ENCODE peak calls at places on chromosome 3, in six cellular contexts. One of them, this sample, is unnamed.

GRCh38 chr3:126659915-126660886 is 5.3 kb upstream of the TXNRD3 start:
- DNase-seq in KBM-7: no peak
- DNase-seq in activated T-cell treated with anti-CD3 and anti-CD28 coated beads for 24 hours: no peak
- DNase-seq in GM20000: no peak
- DNase-seq in fibroblast of pulmonary artery: no peak
- DNase-seq in tibial artery: no peak
- DNase-seq in this sample: no peak

GRCh38 chr3:106457278-106458210 is 588.7 kb upstream of the CBLB start:
- DNase-seq in activated T-cell treated with anti-CD3 and anti-CD28 coated beads for 24 hours: peak
- DNase-seq in tibial artery: peak
- DNase-seq in fibroblast of pulmonary artery: peak
- DNase-seq in KBM-7: peak
- DNase-seq in GM20000: peak
- DNase-seq in this sample: peak

GRCh38 chr3:69097407-69098086 is 12.8 kb downstream of the ARL6IP5 start:
- DNase-seq in KBM-7: no peak
- DNase-seq in fibroblast of pulmonary artery: no peak
- DNase-seq in activated T-cell treated with anti-CD3 and anti-CD28 coated beads for 24 hours: no peak
- DNase-seq in GM20000: no peak
- DNase-seq in tibial artery: no peak
- DNase-seq in this sample: no peak

GRCh38 chr3:4904801-4905695 is 74.2 kb upstream of the BHLHE40 start:
- DNase-seq in activated T-cell treated with anti-CD3 and anti-CD28 coated beads for 24 hours: no peak
- DNase-seq in GM20000: no peak
- DNase-seq in KBM-7: peak
- DNase-seq in tibial artery: no peak
- DNase-seq in fibroblast of pulmonary artery: peak
- DNase-seq in this sample: no peak

GRCh38 chr3:112357888-112358287 is 24.9 kb downstream of the CD200 start:
- DNase-seq in activated T-cell treated with anti-CD3 and anti-CD28 coated beads for 24 hours: no peak
- DNase-seq in fibroblast of pulmonary artery: no peak
- DNase-seq in GM20000: no peak
- DNase-seq in tibial artery: no peak
- DNase-seq in KBM-7: no peak
- DNase-seq in this sample: no peak

GRCh38 chr3:126646662-126647061 is 8.3 kb downstream of the TXNRD3 start:
- DNase-seq in fibroblast of pulmonary artery: peak
- DNase-seq in KBM-7: no peak
- DNase-seq in activated T-cell treated with anti-CD3 and anti-CD28 coated beads for 24 hours: no peak
- DNase-seq in GM20000: no peak
- DNase-seq in tibial artery: no peak
- DNase-seq in this sample: no peak

GRCh38 chr3:31305324-31305723 is 227.4 kb upstream of the STT3B start:
- DNase-seq in KBM-7: no peak
- DNase-seq in fibroblast of pulmonary artery: no peak
- DNase-seq in activated T-cell treated with anti-CD3 and anti-CD28 coated beads for 24 hours: no peak
- DNase-seq in tibial artery: no peak
- DNase-seq in GM20000: no peak
- DNase-seq in this sample: no peak

GRCh38 chr3:169244119-169244864 is 419.2 kb downstream of the MECOM start:
- DNase-seq in activated T-cell treated with anti-CD3 and anti-CD28 coated beads for 24 hours: no peak
- DNase-seq in fibroblast of pulmonary artery: no peak
- DNase-seq in KBM-7: no peak
- DNase-seq in GM20000: no peak
- DNase-seq in tibial artery: no peak
- DNase-seq in this sample: no peak

GRCh38 chr3:99920530-99921376 is 103.1 kb downstream of the CMSS1 start:
- DNase-seq in KBM-7: peak
- DNase-seq in fibroblast of pulmonary artery: peak
- DNase-seq in GM20000: no peak
- DNase-seq in activated T-cell treated with anti-CD3 and anti-CD28 coated beads for 24 hours: no peak
- DNase-seq in tibial artery: peak
- DNase-seq in this sample: no peak

GRCh38 chr3:23002846-23003800 is 200.0 kb upstream of the UBE2E2 start:
- DNase-seq in fibroblast of pulmonary artery: peak
- DNase-seq in GM20000: no peak
- DNase-seq in KBM-7: peak
- DNase-seq in tibial artery: peak
- DNase-seq in activated T-cell treated with anti-CD3 and anti-CD28 coated beads for 24 hours: no peak
- DNase-seq in this sample: no peak